ENCODE peak calls at places on chromosomes 5 and 9, in nine cellular contexts. H, E, O, C, F, U, R, A and T are unnamed samples.

GRCh38 chr9:126614455-126615248 is 924 bp downstream of the LMX1B start:
- DNase-seq in H (no peak), E (no peak), O (no peak), C (no peak), F (no peak), U (no peak), R (no peak), A (no peak), T (no peak)

GRCh38 chr5:54820346-54820745 is 165.0 kb downstream of the ESM1 start:
- DNase-seq in H (no peak), E (peak), O (no peak), C (no peak), F (no peak), U (peak), R (no peak), A (no peak), T (no peak)

GRCh38 chr5:71887680-71888079 is 168.6 kb downstream of the CARTPT start:
- DNase-seq in H (peak), E (peak), O (no peak), C (peak), F (peak), U (peak), R (peak), A (peak), T (no peak)

GRCh38 chr5:130710596-130710995 is 454.5 kb downstream of the HINT1 start:
- DNase-seq in H (no peak), E (no peak), O (no peak), C (no peak), F (no peak), U (peak), R (no peak), A (peak), T (no peak)

GRCh38 chr5:60649288-60649917 is 50.6 kb downstream of the DEPDC1B start:
- DNase-seq in H (peak), E (peak), O (no peak), C (peak), F (no peak), U (peak), R (no peak), A (peak), T (no peak)

GRCh38 chr9:33133186-33133585 is 34.0 kb downstream of the B4GALT1 start:
- DNase-seq in H (no peak), E (no peak), O (no peak), C (no peak), F (no peak), U (no peak), R (no peak), A (no peak), T (no peak)

GRCh38 chr9:121699271-121700164 is 48.1 kb downstream of the DAB2IP start:
- DNase-seq in H (peak), E (peak), O (no peak), C (peak), F (no peak), U (peak), R (peak), A (peak), T (no peak)

GRCh38 chr5:144581044-144581443 is 410.4 kb downstream of the KCTD16 start:
- DNase-seq in H (no peak), E (no peak), O (no peak), C (no peak), F (no peak), U (no peak), R (no peak), A (no peak), T (no peak)

GRCh38 chr5:107340631-107341030 is 330.1 kb downstream of the EFNA5 start:
- DNase-seq in H (peak), E (no peak), O (no peak), C (no peak), F (no peak), U (no peak), R (no peak), A (no peak), T (no peak)

GRCh38 chr5:127650022-127650421 is 1.1 kb downstream of the CTXN3 start:
- DNase-seq in H (no peak), E (no peak), O (no peak), C (no peak), F (no peak), U (peak), R (no peak), A (peak), T (no peak)

GRCh38 chr5:15463231-15463630 is 36.7 kb upstream of the FBXL7 start:
- DNase-seq in H (no peak), E (peak), O (no peak), C (no peak), F (no peak), U (peak), R (no peak), A (peak), T (no peak)

GRCh38 chr5:156076912-156077311 is 250.1 kb upstream of the SGCD start:
- DNase-seq in H (no peak), E (no peak), O (no peak), C (no peak), F (no peak), U (no peak), R (no peak), A (no peak), T (no peak)

GRCh38 chr5:119356384-119357188 is 767 bp downstream of the TNFAIP8 start:
- DNase-seq in H (no peak), E (no peak), O (no peak), C (no peak), F (no peak), U (no peak), R (no peak), A (no peak), T (no peak)

GRCh38 chr9:114928092-114928491 is 2.3 kb downstream of the TNFSF8 start:
- DNase-seq in H (no peak), E (no peak), O (no peak), C (no peak), F (no peak), U (no peak), R (no peak), A (no peak), T (no peak)

GRCh38 chr9:21402387-21403247 is 6.3 kb upstream of the IFNA8 start:
- DNase-seq in H (no peak), E (no peak), O (no peak), C (peak), F (no peak), U (no peak), R (no peak), A (peak), T (no peak)

GRCh38 chr9:35116898-35117551 is 1.4 kb upstream of the ATOSB start:
- DNase-seq in H (peak), E (peak), O (peak), C (peak), F (peak), U (peak), R (peak), A (peak), T (peak)

GRCh38 chr5:64000096-64000495 is 37.9 kb upstream of the HTR1A start:
- DNase-seq in H (no peak), E (no peak), O (no peak), C (no peak), F (no peak), U (no peak), R (no peak), A (no peak), T (no peak)

GRCh38 chr9:134879664-134880483 is 736 bp upstream of the FCN2 start:
- DNase-seq in H (no peak), E (no peak), O (no peak), C (no peak), F (no peak), U (no peak), R (no peak), A (no peak), T (no peak)

GRCh38 chr5:81147970-81148571 is 85.1 kb upstream of the CKMT2 start:
- DNase-seq in H (no peak), E (no peak), O (no peak), C (no peak), F (no peak), U (no peak), R (no peak), A (no peak), T (no peak)

GRCh38 chr5:177429248-177430045 is 3.0 kb downstream of the GRK6 start:
- DNase-seq in H (peak), E (no peak), O (no peak), C (peak), F (peak), U (no peak), R (no peak), A (no peak), T (no peak)

GRCh38 chr5:154653418-154653763 is 101.8 kb upstream of the LARP1 start:
- DNase-seq in H (no peak), E (no peak), O (no peak), C (no peak), F (no peak), U (no peak), R (no peak), A (no peak), T (no peak)

GRCh38 chr5:141757402-141757801 is 75.4 kb upstream of the ARAP3 start:
- DNase-seq in H (no peak), E (peak), O (no peak), C (no peak), F (no peak), U (peak), R (no peak), A (peak), T (peak)

GRCh38 chr9:14027114-14027812 is 286.7 kb downstream of the NFIB start:
- DNase-seq in H (no peak), E (no peak), O (no peak), C (no peak), F (no peak), U (peak), R (no peak), A (peak), T (no peak)

GRCh38 chr5:158074992-158075769 is 216.2 kb upstream of the CLINT1 start:
- DNase-seq in H (peak), E (peak), O (no peak), C (peak), F (peak), U (peak), R (peak), A (peak), T (no peak)